ENCODE peak calls at places on chromosomes 16 and 17, in six cellular contexts. U, Y, S, R, M and Z are unnamed samples.
A peak's percentile ranks its signal among the peaks of the same experiment; 100 is the strongest.

GRCh38 chr17:5541610-5542202 is 42.6 kb downstream of the NLRP1 start:
- DNase-seq in S (no peak), R (no peak), U (no peak), M (no peak), Y (no peak), Z (no peak)

GRCh38 chr16:71726491-71727319 is 2.2 kb upstream of the PHLPP2 start:
- DNase-seq in Y (no peak), R (no peak), U (no peak), S (no peak), M (no peak), Z (no peak)

GRCh38 chr17:42252528-42253172 is 23.5 kb downstream of the STAT5B start:
- DNase-seq in Y (no peak), R (no peak), M (no peak), U (no peak), S (no peak), Z (no peak)

GRCh38 chr17:28849281-28849680 is 5.5 kb upstream of the ERAL1 start:
- DNase-seq in R (peak; percentile 19), M (no peak), S (no peak), U (no peak), Y (no peak), Z (peak; percentile 45)

GRCh38 chr16:29696881-29697331 is 17.9 kb downstream of the QPRT start:
- DNase-seq in Y (no peak), M (no peak), S (no peak), U (no peak), R (no peak), Z (no peak)

GRCh38 chr17:30600830-30601494 is 123.8 kb downstream of the GOSR1 start:
- DNase-seq in U (no peak), S (no peak), Y (no peak), R (peak; percentile 29), M (no peak), Z (peak; percentile 15)

GRCh38 chr17:57499648-57500049 is 243.3 kb downstream of the MSI2 start:
- DNase-seq in M (no peak), U (no peak), R (no peak), S (no peak), Y (no peak), Z (no peak)

GRCh38 chr17:64061157-64061898 is 40.9 kb upstream of the ICAM2 start:
- DNase-seq in S (no peak), U (no peak), Y (no peak), R (no peak), M (no peak), Z (no peak)

GRCh38 chr17:63751806-63752205 is 10.2 kb upstream of the STRADA start:
- DNase-seq in S (no peak), M (no peak), U (no peak), Y (no peak), R (no peak), Z (no peak)

GRCh38 chr17:10042589-10043244 is 137.6 kb upstream of the RCVRN start:
- DNase-seq in M (no peak), S (no peak), R (no peak), Y (no peak), U (no peak), Z (no peak)

GRCh38 chr17:29723283-29724047 is 100.8 kb upstream of the CORO6 start:
- DNase-seq in U (no peak), S (no peak), Y (no peak), R (no peak), M (no peak), Z (no peak)

GRCh38 chr16:11748404-11749254 is 6.0 kb upstream of the TXNDC11 start:
- DNase-seq in M (no peak), S (no peak), R (no peak), U (no peak), Y (no peak), Z (no peak)